ENCODE peak calls at places on chromosome 1, in eight cellular contexts. U is stimulated activated CD4-positive, alpha-beta T cell treated with anti-CD3 and anti-CD28 coated beads, Interleukin-2, amount 100 ng/mL, for 48 hours; W is dorsolateral prefrontal cortex; Z is fibroblast of mammary gland; B is AG04449; L is globus pallidus; E is endodermal cell; P is NCI-H1092. K is an unnamed sample.

GRCh38 chr1:90591970-90592356 is 125.1 kb downstream of the BARHL2 start:
- DNase-seq in U (no peak), W (no peak), Z (no peak), B (no peak), L (no peak), E (peak), P (no peak), K (no peak)

GRCh38 chr1:58287894-58288623 is 258.5 kb downstream of the OMA1 start:
- DNase-seq in U (no peak), W (no peak), Z (no peak), B (no peak), L (no peak), E (no peak), P (no peak), K (no peak)

GRCh38 chr1:19949016-19949415 is 25.6 kb upstream of the PLA2G2E start:
- DNase-seq in U (no peak), W (no peak), Z (peak), B (peak), L (no peak), E (no peak), P (no peak), K (no peak)

GRCh38 chr1:58704616-58705021 is 4.8 kb upstream of the MYSM1 start:
- DNase-seq in U (no peak), W (no peak), Z (no peak), B (no peak), L (no peak), E (peak), P (no peak), K (no peak)

GRCh38 chr1:243882276-243882675 is 32.2 kb upstream of the AKT3 start:
- DNase-seq in U (no peak), W (no peak), Z (peak), B (no peak), L (no peak), E (no peak), P (no peak), K (no peak)

GRCh38 chr1:208787219-208787618 is 543.0 kb upstream of the PLXNA2 start:
- DNase-seq in U (no peak), W (no peak), Z (no peak), B (no peak), L (no peak), E (no peak), P (no peak), K (no peak)

GRCh38 chr1:229203030-229203751 is 67.7 kb upstream of the RAB4A start:
- DNase-seq in U (no peak), W (no peak), Z (peak), B (peak), L (peak), E (peak), P (no peak), K (no peak)

GRCh38 chr1:202281316-202282016 is 60.3 kb downstream of the UBE2T start:
- DNase-seq in U (no peak), W (no peak), Z (peak), B (peak), L (no peak), E (no peak), P (no peak), K (no peak)

GRCh38 chr1:43947061-43947889 is 525 bp downstream of the IPO13 start:
- DNase-seq in U (no peak), W (peak), Z (no peak), B (no peak), L (no peak), E (no peak), P (no peak), K (no peak)

GRCh38 chr1:246428542-246429308 is 78.4 kb downstream of the SMYD3 start:
- DNase-seq in U (peak), W (no peak), Z (peak), B (peak), L (peak), E (peak), P (no peak), K (no peak)

K was measured in activated gamma-delta T cell treated with Interleukin-2 at 50 U/mL for 16 hours.